ENCODE peak calls at places on chromosomes 7 and 10, in nine cellular contexts. L, A, X, R, J, G, N, E and Y are unnamed samples.

GRCh38 chr7:2005746-2006145 is 227.0 kb downstream of the MAD1L1 start:
- DNase-seq in L (peak; percentile 15), A (no peak), X (no peak), R (no peak), J (no peak), G (no peak), N (peak; percentile 44), E (no peak), Y (no peak)

GRCh38 chr10:200405-200804 is 65.2 kb downstream of the ZMYND11 start:
- DNase-seq in L (no peak), A (no peak), X (no peak), R (no peak), J (no peak), G (no peak), N (no peak), E (no peak), Y (peak; percentile 53)

GRCh38 chr10:28733647-28734046 is 56.3 kb downstream of the BAMBI start:
- DNase-seq in L (no peak), A (no peak), X (no peak), R (no peak), J (no peak), G (no peak), N (no peak), E (no peak), Y (no peak)

GRCh38 chr10:119461380-119461779 is 81.1 kb downstream of the RGS10 start:
- DNase-seq in L (no peak), A (peak; percentile 78), X (no peak), R (no peak), J (no peak), G (no peak), N (peak; percentile 78), E (no peak), Y (peak; percentile 95)

GRCh38 chr7:34315032-34315431 is 343.0 kb upstream of the NPSR1 start:
- DNase-seq in L (no peak), A (no peak), X (no peak), R (no peak), J (no peak), G (no peak), N (no peak), E (no peak), Y (peak; percentile 58)

GRCh38 chr10:69389827-69390490 is 26.8 kb downstream of the TACR2 start:
- DNase-seq in L (no peak), A (no peak), X (no peak), R (no peak), J (peak; percentile 61), G (no peak), N (no peak), E (no peak), Y (peak; percentile 78)

GRCh38 chr7:48033922-48034321 is 1.4 kb upstream of the C7orf57 start:
- DNase-seq in L (no peak), A (no peak), X (no peak), R (no peak), J (no peak), G (no peak), N (no peak), E (no peak), Y (peak; percentile 34)

GRCh38 chr7:116788542-116789197 is 73.7 kb upstream of the CAPZA2 start:
- DNase-seq in L (no peak), A (no peak), X (no peak), R (no peak), J (no peak), G (no peak), N (no peak), E (no peak), Y (no peak)

GRCh38 chr10:104253106-104253505 is 1.6 kb upstream of the GSTO1 start:
- DNase-seq in L (peak; percentile 67), A (no peak), X (no peak), R (no peak), J (no peak), G (no peak), N (no peak), E (no peak), Y (no peak)

GRCh38 chr7:150951181-150951520 is 27.0 kb downstream of the KCNH2 start:
- DNase-seq in L (no peak), A (no peak), X (no peak), R (no peak), J (no peak), G (no peak), N (peak; percentile 64), E (no peak), Y (no peak)

GRCh38 chr7:14931511-14932215 is 29.1 kb upstream of the DGKB start:
- DNase-seq in L (no peak), A (no peak), X (no peak), R (no peak), J (no peak), G (no peak), N (no peak), E (no peak), Y (no peak)

GRCh38 chr10:73907841-73908517 is 3.0 kb upstream of the PLAU start:
- DNase-seq in L (no peak), A (no peak), X (no peak), R (no peak), J (peak; percentile 67), G (no peak), N (peak; percentile 45), E (no peak), Y (peak; percentile 51)

GRCh38 chr10:79286318-79286951 is 60.8 kb upstream of the PPIF start:
- DNase-seq in L (peak; percentile 73), A (no peak), X (peak; percentile 63), R (no peak), J (no peak), G (no peak), N (peak; percentile 90), E (peak; percentile 80), Y (peak; percentile 79)

GRCh38 chr10:53006663-53007610 is 234.4 kb upstream of the MBL2 start:
- DNase-seq in L (no peak), A (no peak), X (no peak), R (no peak), J (no peak), G (no peak), N (no peak), E (no peak), Y (no peak)

GRCh38 chr7:155567646-155568334 is 21.4 kb upstream of the CNPY1 start:
- DNase-seq in L (no peak), A (no peak), X (no peak), R (no peak), J (no peak), G (no peak), N (no peak), E (no peak), Y (no peak)

GRCh38 chr10:102113261-102113955 is 6.8 kb downstream of the LDB1 start:
- DNase-seq in L (no peak), A (no peak), X (no peak), R (no peak), J (peak; percentile 48), G (no peak), N (no peak), E (no peak), Y (peak; percentile 96)

GRCh38 chr7:140521426-140521825 is 42.1 kb upstream of the MKRN1 start:
- DNase-seq in L (no peak), A (no peak), X (no peak), R (no peak), J (no peak), G (no peak), N (no peak), E (no peak), Y (no peak)

GRCh38 chr7:31028417-31028988 is 23.6 kb upstream of the ADCYAP1R1 start:
- DNase-seq in L (no peak), A (no peak), X (no peak), R (no peak), J (no peak), G (no peak), N (no peak), E (no peak), Y (no peak)

GRCh38 chr7:121486590-121486989 is 90.5 kb upstream of the FAM3C start:
- DNase-seq in L (no peak), A (no peak), X (no peak), R (no peak), J (no peak), G (no peak), N (no peak), E (no peak), Y (no peak)